ENCODE peak calls at places on chromosome 14, in seven cellular contexts. One of them, this sample, is unnamed.

GRCh38 chr14:67940894-67941455 is 121.4 kb downstream of the RAD51B start:
- DNase-seq in hepatocyte: no peak
- DNase-seq in GM23248: peak; percentile 73
- DNase-seq in HCT116: no peak
- DNase-seq in GM23338: peak; percentile 9
- DNase-seq in PC-3: peak; percentile 27
- DNase-seq in MM.1S: no peak
- DNase-seq in this sample: peak; percentile 44

GRCh38 chr14:88321692-88322504 is 1.2 kb downstream of the KCNK10 start:
- DNase-seq in hepatocyte: no peak
- DNase-seq in GM23248: no peak
- DNase-seq in HCT116: no peak
- DNase-seq in GM23338: peak; percentile 21
- DNase-seq in PC-3: no peak
- DNase-seq in MM.1S: no peak
- DNase-seq in this sample: peak; percentile 59

GRCh38 chr14:101958418-101959185 is 5.8 kb upstream of the DYNC1H1 start:
- DNase-seq in hepatocyte: no peak
- DNase-seq in GM23248: peak; percentile 38
- DNase-seq in HCT116: no peak
- DNase-seq in GM23338: no peak
- DNase-seq in PC-3: no peak
- DNase-seq in MM.1S: no peak
- DNase-seq in this sample: no peak

GRCh38 chr14:100056964-100057817 is 8.0 kb upstream of the EVL start:
- DNase-seq in hepatocyte: no peak
- DNase-seq in GM23248: peak; percentile 36
- DNase-seq in HCT116: no peak
- DNase-seq in GM23338: peak; percentile 46
- DNase-seq in PC-3: peak; percentile 51
- DNase-seq in MM.1S: peak; percentile 22
- DNase-seq in this sample: no peak

GRCh38 chr14:89853976-89854693 is 100.4 kb downstream of the EFCAB11 start:
- DNase-seq in hepatocyte: no peak
- DNase-seq in GM23248: peak; percentile 45
- DNase-seq in HCT116: no peak
- DNase-seq in GM23338: no peak
- DNase-seq in PC-3: no peak
- DNase-seq in MM.1S: no peak
- DNase-seq in this sample: no peak

GRCh38 chr14:33754264-33754663 is 196.6 kb downstream of the EGLN3 start:
- DNase-seq in hepatocyte: no peak
- DNase-seq in GM23248: peak; percentile 21
- DNase-seq in HCT116: no peak
- DNase-seq in GM23338: peak; percentile 34
- DNase-seq in PC-3: peak; percentile 38
- DNase-seq in MM.1S: no peak
- DNase-seq in this sample: no peak

GRCh38 chr14:51677276-51677675 is 25.6 kb downstream of the FRMD6 start:
- DNase-seq in hepatocyte: no peak
- DNase-seq in GM23248: peak; percentile 73
- DNase-seq in HCT116: no peak
- DNase-seq in GM23338: no peak
- DNase-seq in PC-3: no peak
- DNase-seq in MM.1S: no peak
- DNase-seq in this sample: no peak

GRCh38 chr14:75242546-75243273 is 35.9 kb upstream of the FOS start:
- DNase-seq in hepatocyte: peak; percentile 75
- DNase-seq in GM23248: peak; percentile 91
- DNase-seq in HCT116: no peak
- DNase-seq in GM23338: no peak
- DNase-seq in PC-3: peak; percentile 29
- DNase-seq in MM.1S: no peak
- DNase-seq in this sample: peak; percentile 65

GRCh38 chr14:92577321-92577742 is 63.8 kb downstream of the RIN3 start:
- DNase-seq in hepatocyte: no peak
- DNase-seq in GM23248: no peak
- DNase-seq in HCT116: no peak
- DNase-seq in GM23338: no peak
- DNase-seq in PC-3: no peak
- DNase-seq in MM.1S: peak; percentile 82
- DNase-seq in this sample: no peak

GRCh38 chr14:79037114-79037513 is 866.9 kb downstream of the NRXN3 start:
- DNase-seq in hepatocyte: no peak
- DNase-seq in GM23248: no peak
- DNase-seq in HCT116: no peak
- DNase-seq in GM23338: no peak
- DNase-seq in PC-3: no peak
- DNase-seq in MM.1S: no peak
- DNase-seq in this sample: no peak

GRCh38 chr14:63996575-63997220 is 143.9 kb downstream of the SYNE2 start:
- DNase-seq in hepatocyte: no peak
- DNase-seq in GM23248: no peak
- DNase-seq in HCT116: no peak
- DNase-seq in GM23338: no peak
- DNase-seq in PC-3: no peak
- DNase-seq in MM.1S: no peak
- DNase-seq in this sample: no peak

GRCh38 chr14:39366460-39367386 is 65.5 kb downstream of the FBXO33 start:
- DNase-seq in hepatocyte: no peak
- DNase-seq in GM23248: no peak
- DNase-seq in HCT116: no peak
- DNase-seq in GM23338: peak; percentile 14
- DNase-seq in PC-3: no peak
- DNase-seq in MM.1S: no peak
- DNase-seq in this sample: peak; percentile 4

GRCh38 chr14:49589387-49589786 is 3.2 kb upstream of the RPS29 start:
- DNase-seq in hepatocyte: no peak
- DNase-seq in GM23248: no peak
- DNase-seq in HCT116: no peak
- DNase-seq in GM23338: no peak
- DNase-seq in PC-3: no peak
- DNase-seq in MM.1S: no peak
- DNase-seq in this sample: no peak

GRCh38 chr14:49583629-49584028 is 2.6 kb downstream of the RPS29 start:
- DNase-seq in hepatocyte: no peak
- DNase-seq in GM23248: no peak
- DNase-seq in HCT116: no peak
- DNase-seq in GM23338: no peak
- DNase-seq in PC-3: no peak
- DNase-seq in MM.1S: no peak
- DNase-seq in this sample: no peak

GRCh38 chr14:49584058-49584457 is 2.1 kb downstream of the RPS29 start:
- DNase-seq in hepatocyte: no peak
- DNase-seq in GM23248: no peak
- DNase-seq in HCT116: no peak
- DNase-seq in GM23338: no peak
- DNase-seq in PC-3: no peak
- DNase-seq in MM.1S: no peak
- DNase-seq in this sample: no peak

GRCh38 chr14:49586673-49587460 is 687 bp upstream of the RPS29 start:
- DNase-seq in hepatocyte: peak; percentile 66
- DNase-seq in GM23248: peak; percentile 73
- DNase-seq in HCT116: peak; percentile 72
- DNase-seq in GM23338: peak; percentile 79
- DNase-seq in PC-3: peak; percentile 91
- DNase-seq in MM.1S: peak; percentile 48
- DNase-seq in this sample: peak; percentile 57

GRCh38 chr14:49585803-49586672 is at the start of gene RPS29:
- DNase-seq in hepatocyte: peak; percentile 98
- DNase-seq in GM23248: peak; percentile 99
- DNase-seq in HCT116: peak; percentile 99
- DNase-seq in GM23338: peak; percentile 99
- DNase-seq in PC-3: peak; percentile 100
- DNase-seq in MM.1S: peak; percentile 96
- DNase-seq in this sample: peak; percentile 98
- TF ChIP-seq EZH2phosphoT487 in hepatocyte: no peak
- TF ChIP-seq EZH2phosphoT487 in GM23248: no peak
- TF ChIP-seq EZH2phosphoT487 in HCT116: no peak
- TF ChIP-seq EZH2phosphoT487 in GM23338: no peak
- TF ChIP-seq EZH2phosphoT487 in PC-3: no peak
- TF ChIP-seq EZH2phosphoT487 in MM.1S: no peak
- TF ChIP-seq EZH2phosphoT487 in this sample: no peak

GRCh38 chr14:20434701-20435453 is 1.1 kb downstream of the KLHL33 start:
- DNase-seq in hepatocyte: no peak
- DNase-seq in GM23248: no peak
- DNase-seq in HCT116: no peak
- DNase-seq in GM23338: peak; percentile 71
- DNase-seq in PC-3: no peak
- DNase-seq in MM.1S: no peak
- DNase-seq in this sample: no peak
- TF ChIP-seq EZH2 in hepatocyte: no peak
- TF ChIP-seq EZH2 in GM23248: no peak
- TF ChIP-seq EZH2 in HCT116: no peak
- TF ChIP-seq EZH2 in GM23338: no peak
- TF ChIP-seq EZH2 in PC-3: no peak
- TF ChIP-seq EZH2 in MM.1S: no peak
- TF ChIP-seq EZH2 in this sample: no peak

GRCh38 chr14:61388173-61388975 is 67.0 kb downstream of the PRKCH start:
- DNase-seq in hepatocyte: no peak
- DNase-seq in GM23248: peak; percentile 30
- DNase-seq in HCT116: peak; percentile 26
- DNase-seq in GM23338: no peak
- DNase-seq in PC-3: peak; percentile 90
- DNase-seq in MM.1S: no peak
- DNase-seq in this sample: no peak
- H2AFZ ChIP-seq in hepatocyte: no peak overlapping the region
- H2AFZ ChIP-seq in GM23248: no peak overlapping the region
- H2AFZ ChIP-seq in HCT116: no peak overlapping the region
- H2AFZ ChIP-seq in GM23338: no peak overlapping the region
- H2AFZ ChIP-seq in PC-3: peak overlapping the region; percentile 1
- H2AFZ ChIP-seq in MM.1S: no peak overlapping the region
- H2AFZ ChIP-seq in this sample: no peak overlapping the region

GRCh38 chr14:60681271-60681670 is 32.0 kb upstream of the SIX1 start:
- DNase-seq in hepatocyte: no peak
- DNase-seq in GM23248: peak; percentile 26
- DNase-seq in HCT116: no peak
- DNase-seq in GM23338: no peak
- DNase-seq in PC-3: no peak
- DNase-seq in MM.1S: no peak
- DNase-seq in this sample: no peak

GRCh38 chr14:60679566-60680258 is 30.4 kb upstream of the SIX1 start:
- DNase-seq in hepatocyte: no peak
- DNase-seq in GM23248: no peak
- DNase-seq in HCT116: no peak
- DNase-seq in GM23338: peak; percentile 66
- DNase-seq in PC-3: no peak
- DNase-seq in MM.1S: no peak
- DNase-seq in this sample: peak; percentile 59

GRCh38 chr14:60680511-60680910 is 31.2 kb upstream of the SIX1 start:
- DNase-seq in hepatocyte: no peak
- DNase-seq in GM23248: no peak
- DNase-seq in HCT116: no peak
- DNase-seq in GM23338: no peak
- DNase-seq in PC-3: no peak
- DNase-seq in MM.1S: no peak
- DNase-seq in this sample: no peak

GRCh38 chr14:60686865-60687264 is 37.3 kb downstream of the SIX4 start:
- DNase-seq in hepatocyte: no peak
- DNase-seq in GM23248: no peak
- DNase-seq in HCT116: no peak
- DNase-seq in GM23338: no peak
- DNase-seq in PC-3: no peak
- DNase-seq in MM.1S: no peak
- DNase-seq in this sample: no peak

GRCh38 chr14:60684203-60684602 is 34.9 kb upstream of the SIX1 start:
- DNase-seq in hepatocyte: no peak
- DNase-seq in GM23248: peak; percentile 1
- DNase-seq in HCT116: no peak
- DNase-seq in GM23338: no peak
- DNase-seq in PC-3: no peak
- DNase-seq in MM.1S: no peak
- DNase-seq in this sample: no peak
- TF ChIP-seq EZH2phosphoT487 in hepatocyte: no peak
- TF ChIP-seq EZH2phosphoT487 in GM23248: no peak
- TF ChIP-seq EZH2phosphoT487 in HCT116: no peak
- TF ChIP-seq EZH2phosphoT487 in GM23338: no peak
- TF ChIP-seq EZH2phosphoT487 in PC-3: no peak
- TF ChIP-seq EZH2phosphoT487 in MM.1S: no peak
- TF ChIP-seq EZH2phosphoT487 in this sample: no peak

DNA sequence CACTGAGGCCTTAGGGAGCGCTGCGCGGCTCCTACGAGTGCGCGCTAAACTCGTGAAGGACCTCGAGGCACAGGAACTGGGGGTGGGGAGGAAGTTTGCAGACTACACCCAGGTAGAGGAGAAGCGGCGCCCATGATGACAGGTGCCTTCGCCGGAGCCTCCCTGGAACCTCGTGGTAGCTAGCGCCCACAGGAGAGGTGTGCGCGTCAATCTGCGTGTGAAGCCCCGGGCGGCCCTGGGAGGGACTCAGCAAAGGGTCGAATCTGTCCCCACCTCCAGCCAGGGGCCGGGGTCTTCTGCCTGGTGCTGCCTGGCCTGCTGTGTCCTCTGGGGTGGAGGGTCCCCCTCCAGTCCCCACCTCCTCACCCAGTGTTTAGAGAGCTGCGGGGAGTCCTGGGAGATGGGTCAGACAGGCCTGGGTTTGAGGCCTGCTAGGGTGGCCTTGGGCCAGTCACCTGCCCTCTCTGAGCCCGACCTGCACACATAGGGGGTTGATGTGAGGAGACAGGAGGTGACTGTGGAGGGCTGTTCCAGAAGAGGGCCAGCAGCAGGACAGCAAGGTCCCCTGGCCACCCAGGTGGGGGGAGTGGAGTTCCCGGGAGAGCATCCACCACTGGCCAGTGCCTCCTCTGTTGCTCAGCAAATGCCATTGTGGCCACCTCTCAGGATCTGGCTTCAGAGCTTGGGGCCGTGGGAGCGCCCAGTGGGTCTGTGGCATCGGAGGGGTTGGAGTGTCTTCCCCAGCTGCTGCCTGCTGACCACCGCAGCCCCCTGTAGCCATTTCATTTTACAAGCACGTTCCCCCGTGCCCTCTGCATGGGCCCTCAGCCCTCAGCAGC is 20.2 kb upstream of the KIF26A start:
- DNase-seq in hepatocyte: no peak
- DNase-seq in GM23248: no peak
- DNase-seq in HCT116: no peak
- DNase-seq in GM23338: no peak
- DNase-seq in PC-3: no peak
- DNase-seq in MM.1S: no peak
- DNase-seq in this sample: no peak
- TF ChIP-seq EZH2 in hepatocyte: no peak
- TF ChIP-seq EZH2 in GM23248: no peak
- TF ChIP-seq EZH2 in HCT116: no peak
- TF ChIP-seq EZH2 in GM23338: no peak
- TF ChIP-seq EZH2 in PC-3: no peak
- TF ChIP-seq EZH2 in MM.1S: no peak
- TF ChIP-seq EZH2 in this sample: no peak

This sample was measured in neural progenitor cell.